ENCODE peak calls at places on chromosomes 12 and 14, in nine cellular contexts. Z is foreskin fibroblast, H is left ventricle myocardium inferior, F is A549, O is upper lobe of right lung, D is fibroblast of mammary gland, P is nucleus accumbens, N is AG04450, T is NCI-H1092. L is an unnamed sample.

GRCh38 chr12:68231229-68231628 is 5.6 kb upstream of the IL26 start:
- DNase-seq in Z (no peak), H (no peak), F (no peak), O (no peak), D (no peak), P (no peak), N (no peak), T (no peak), L (no peak)

GRCh38 chr12:1302471-1302870 is 291.9 kb downstream of the FBXL14 start:
- DNase-seq in Z (no peak), H (no peak), F (no peak), O (no peak), D (no peak), P (no peak), N (no peak), T (no peak), L (no peak)

GRCh38 chr12:96223411-96224218 is 29.4 kb downstream of the ELK3 start:
- DNase-seq in Z (no peak), H (no peak), F (no peak), O (no peak), D (no peak), P (no peak), N (no peak), T (no peak), L (no peak)

GRCh38 chr14:25833341-25834121 is 764.3 kb downstream of the NOVA1 start:
- DNase-seq in Z (peak), H (no peak), F (no peak), O (no peak), D (peak), P (peak), N (no peak), T (peak), L (peak)

GRCh38 chr14:79420725-79421124 is 790.6 kb downstream of the DIO2 start:
- DNase-seq in Z (no peak), H (no peak), F (no peak), O (no peak), D (no peak), P (no peak), N (no peak), T (no peak), L (no peak)

GRCh38 chr14:65854215-65854614 is 441.7 kb downstream of the FUT8 start:
- DNase-seq in Z (no peak), H (no peak), F (no peak), O (no peak), D (no peak), P (no peak), N (no peak), T (no peak), L (no peak)

GRCh38 chr14:69519253-69519661 is 34.7 kb downstream of the PLEKHD1 start:
- DNase-seq in Z (no peak), H (no peak), F (no peak), O (peak), D (no peak), P (no peak), N (no peak), T (no peak), L (no peak)

GRCh38 chr14:85409496-85410210 is 120.3 kb upstream of the FLRT2 start:
- DNase-seq in Z (no peak), H (no peak), F (no peak), O (no peak), D (no peak), P (no peak), N (no peak), T (no peak), L (no peak)

GRCh38 chr12:9043766-9044165 is 54.4 kb downstream of the KLRG1 start:
- DNase-seq in Z (no peak), H (no peak), F (no peak), O (no peak), D (no peak), P (no peak), N (no peak), T (no peak), L (no peak)

GRCh38 chr14:99757331-99758070 is 35.7 kb upstream of the EML1 start:
- DNase-seq in Z (peak), H (no peak), F (peak), O (peak), D (peak), P (no peak), N (peak), T (no peak), L (no peak)

GRCh38 chr12:2691340-2692111 is 103.2 kb upstream of the FKBP4 start:
- DNase-seq in Z (peak), H (no peak), F (no peak), O (no peak), D (no peak), P (no peak), N (no peak), T (peak), L (no peak)

GRCh38 chr14:72075649-72076334 is 143.6 kb downstream of the RGS6 start:
- DNase-seq in Z (no peak), H (no peak), F (no peak), O (no peak), D (no peak), P (no peak), N (no peak), T (no peak), L (no peak)

GRCh38 chr14:99720941-99721791 is 37.1 kb downstream of the CYP46A1 start:
- DNase-seq in Z (no peak), H (no peak), F (no peak), O (no peak), D (no peak), P (no peak), N (no peak), T (no peak), L (no peak)

GRCh38 chr14:69693823-69694729 is 72.9 kb upstream of the SRSF5 start:
- DNase-seq in Z (peak), H (no peak), F (no peak), O (no peak), D (no peak), P (no peak), N (no peak), T (no peak), L (no peak)

GRCh38 chr12:111926631-111927030 is 84.6 kb downstream of the MAPKAPK5 start:
- DNase-seq in Z (no peak), H (no peak), F (no peak), O (no peak), D (no peak), P (no peak), N (no peak), T (no peak), L (no peak)

GRCh38 chr14:31926123-31926522 is 151.0 kb upstream of the ARHGAP5 start:
- DNase-seq in Z (peak), H (no peak), F (peak), O (no peak), D (peak), P (no peak), N (no peak), T (peak), L (peak)